ENCODE peak calls at places on chromosomes 2 and 18, in ten cellular contexts. C is ovary, V is iPS DF 6.9, B is BJ, N is upper lobe of right lung, J is colonic mucosa, Q is tibial artery, P is mesendoderm, Z is GM23248, Y is PC-9. G is an unnamed sample. For H3K27me3, the result is how much of the 10 kb centered on the place peaks cover.

GRCh38 chr18:48855422-48856377 is 95.1 kb downstream of the SMAD7 start:
- DNase-seq in C (no peak), V (no peak), B (no peak), N (peak), J (no peak), Q (no peak), P (no peak), Z (no peak), Y (peak), G (no peak)

GRCh38 chr18:54888933-54889332 is 60.7 kb downstream of the RAB27B start:
- DNase-seq in C (no peak), V (no peak), B (peak), N (no peak), J (no peak), Q (no peak), P (no peak), Z (peak), Y (no peak), G (no peak)

GRCh38 chr2:241018051-241018891 is 19.9 kb downstream of the SNED1 start:
- DNase-seq in C (no peak), V (no peak), B (no peak), N (peak), J (no peak), Q (peak), P (no peak), Z (peak), Y (no peak), G (no peak)

GRCh38 chr18:7032537-7032936 is 85.1 kb downstream of the LAMA1 start:
- DNase-seq in C (no peak), V (no peak), B (no peak), N (no peak), J (no peak), Q (no peak), P (no peak), Z (no peak), Y (no peak), G (no peak)

GRCh38 chr2:203631068-203631757 is 75.2 kb upstream of the CD28 start:
- DNase-seq in C (no peak), V (no peak), B (no peak), N (no peak), J (no peak), Q (no peak), P (no peak), Z (peak), Y (no peak), G (no peak)

GRCh38 chr18:8307960-8308359 is 301.3 kb upstream of the RAB12 start:
- DNase-seq in C (no peak), V (no peak), B (no peak), N (no peak), J (no peak), Q (no peak), P (peak), Z (no peak), Y (peak), G (no peak)

GRCh38 chr2:215280326-215280725 is 31.5 kb upstream of the ATIC start:
- DNase-seq in C (no peak), V (no peak), B (no peak), N (no peak), J (no peak), Q (no peak), P (no peak), Z (peak), Y (no peak), G (no peak)

GRCh38 chr2:11123856-11124759 is 31.2 kb upstream of the SLC66A3 start:
- DNase-seq in C (no peak), V (no peak), B (no peak), N (peak), J (peak), Q (no peak), P (peak), Z (peak), Y (peak), G (peak)

GRCh38 chr2:143708682-143709081 is 579.5 kb downstream of the ARHGAP15 start:
- DNase-seq in C (no peak), V (no peak), B (no peak), N (no peak), J (no peak), Q (no peak), P (peak), Z (no peak), Y (no peak), G (no peak)

GRCh38 chr2:68767031-68767961 is 32.7 kb downstream of the ARHGAP25 start:
- DNase-seq in C (no peak), V (no peak), B (no peak), N (no peak), J (peak), Q (no peak), P (no peak), Z (no peak), Y (no peak), G (no peak)

GRCh38 chr2:81903534-81903933 is 1599.0 kb upstream of the LRRTM1 start:
- DNase-seq in C (no peak), V (no peak), B (no peak), N (no peak), J (no peak), Q (no peak), P (no peak), Z (no peak), Y (no peak), G (no peak)

GRCh38 chr18:26813043-26813442 is 52.5 kb downstream of the AQP4 start:
- DNase-seq in C (peak), V (peak), B (no peak), N (no peak), J (peak), Q (no peak), P (peak), Z (peak), Y (no peak), G (peak)

DNA sequence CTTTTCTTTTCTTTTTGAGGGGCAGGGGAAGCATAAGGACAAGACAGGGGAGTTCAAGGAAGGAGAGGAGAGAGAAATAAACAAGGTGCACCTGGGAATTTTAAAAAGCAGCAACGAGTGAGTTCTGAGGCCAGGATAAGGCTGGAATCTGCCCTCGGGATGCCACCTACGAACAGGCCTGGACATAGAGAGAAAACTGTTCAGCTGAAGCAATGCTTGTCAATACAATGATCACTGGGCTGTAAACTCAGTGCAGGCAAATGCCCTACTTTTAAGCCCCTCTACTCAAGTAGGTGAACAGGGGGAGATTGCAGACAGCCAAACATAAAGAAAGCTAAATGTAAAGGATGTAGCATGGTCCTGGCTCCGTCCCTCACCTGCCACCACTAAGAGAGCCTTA is 330.5 kb downstream of the ETAA1 start:
- DNase-seq in C (no peak), V (no peak), B (no peak), N (no peak), J (no peak), Q (no peak), P (no peak), Z (no peak), Y (no peak), G (no peak)
- H3K27me3 ChIP-seq in C (under half), V (under half), B (under half), N (under half), J (under half), Q (under half), P (under half), Z (under half), Y (under half), G (under half)

GRCh38 chr2:176112375-176113302 is 3.9 kb upstream of the HOXD10 start:
- DNase-seq in C (no peak), V (no peak), B (no peak), N (no peak), J (no peak), Q (no peak), P (no peak), Z (peak), Y (no peak), G (no peak)
- H3K27me3 ChIP-seq in C (under half), V (half or more), B (under half), N (half or more), J (half or more), Q (under half), P (half or more), Z (under half), Y (half or more), G (under half)

DNA sequence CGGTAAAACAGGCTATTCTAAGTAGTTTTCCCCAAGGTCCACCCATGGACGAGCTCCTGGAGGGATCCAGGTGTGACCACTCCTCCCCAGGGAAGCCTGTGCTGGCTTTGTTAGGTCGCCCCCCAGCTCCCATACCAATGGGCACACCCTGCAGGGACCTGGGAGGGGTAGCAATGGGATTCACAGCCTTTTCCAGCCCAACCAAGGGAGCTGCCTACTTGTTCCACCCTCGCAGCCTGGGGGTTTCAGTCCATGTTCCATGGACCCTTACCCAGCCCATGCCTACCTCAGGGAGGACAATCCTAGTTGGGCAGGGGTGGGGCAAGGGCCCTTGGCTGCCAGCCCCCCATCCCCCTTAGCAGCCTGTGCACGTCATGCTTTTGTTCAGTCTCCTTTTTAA is 166.6 kb downstream of the TWIST2 start:
- DNase-seq in C (no peak), V (no peak), B (no peak), N (peak), J (no peak), Q (peak), P (no peak), Z (no peak), Y (no peak), G (no peak)
- H3K27me3 ChIP-seq in C (under half), V (under half), B (under half), N (under half), J (under half), Q (under half), P (under half), Z (under half), Y (half or more), G (under half)

DNA sequence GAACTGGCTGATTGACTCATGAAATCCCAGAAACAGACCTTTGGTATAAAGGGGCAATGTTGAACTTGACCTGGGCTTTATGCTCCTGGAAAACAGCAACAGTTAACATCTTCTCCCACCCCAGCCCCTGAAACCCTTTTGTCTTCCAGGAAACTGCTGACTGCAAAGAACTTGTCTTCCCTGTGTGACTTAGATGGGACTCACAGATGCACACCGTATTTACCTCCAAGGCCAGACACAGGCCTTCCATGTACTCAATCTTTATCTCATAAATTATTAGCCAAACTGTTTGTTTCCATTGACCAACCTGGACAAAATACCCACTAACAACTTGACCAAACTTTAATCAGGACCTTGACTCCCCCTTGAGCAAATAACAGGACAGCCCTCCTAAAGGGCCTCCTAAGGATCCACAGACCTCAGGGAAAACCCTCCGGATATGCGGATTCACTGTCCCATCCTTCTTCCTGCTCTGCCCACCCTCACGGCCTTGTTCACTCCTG is 36.3 kb downstream of the PIEZO2 start:
- DNase-seq in C (no peak), V (no peak), B (no peak), N (no peak), J (no peak), Q (no peak), P (no peak), Z (no peak), Y (no peak), G (no peak)
- H3K27me3 ChIP-seq in C (under half), V (under half), B (under half), N (under half), J (under half), Q (under half), P (under half), Z (under half), Y (half or more), G (under half)

G was measured in Caco-2.